ENCODE peak calls at places on chromosomes 3 and 15, in four cellular contexts. One of them, this sample, is unnamed.
A peak's percentile ranks its signal among the peaks of the same experiment; 100 is the strongest.

GRCh38 chr3:45712434-45713110 is 23.4 kb downstream of the SACM1L start:
- DNase-seq in HepG2: no peak
- DNase-seq in GM12878: no peak
- DNase-seq in K562: no peak
- DNase-seq in this sample: no peak

GRCh38 chr15:82999905-83000671 is 11.4 kb downstream of the C15orf40 start:
- DNase-seq in HepG2: peak; percentile 28
- DNase-seq in GM12878: peak; percentile 43
- DNase-seq in K562: peak; percentile 67
- DNase-seq in this sample: peak; percentile 43

GRCh38 chr3:123546133-123546755 is 38.6 kb downstream of the HACD2 start:
- DNase-seq in HepG2: no peak
- DNase-seq in GM12878: no peak
- DNase-seq in K562: no peak
- DNase-seq in this sample: no peak

GRCh38 chr15:41499109-41499851 is 5.6 kb downstream of the ITPKA start:
- DNase-seq in HepG2: no peak
- DNase-seq in GM12878: no peak
- DNase-seq in K562: no peak
- DNase-seq in this sample: no peak

GRCh38 chr3:193508108-193508507 is 46.6 kb downstream of the ATP13A4 start:
- DNase-seq in HepG2: no peak
- DNase-seq in GM12878: no peak
- DNase-seq in K562: no peak
- DNase-seq in this sample: no peak

GRCh38 chr15:96330064-96330449 is 443 bp upstream of the NR2F2 start:
- DNase-seq in HepG2: no peak
- DNase-seq in GM12878: no peak
- DNase-seq in K562: no peak
- DNase-seq in this sample: peak; percentile 81

GRCh38 chr3:127041264-127041820 is 58.4 kb downstream of the PLXNA1 start:
- DNase-seq in HepG2: no peak
- DNase-seq in GM12878: no peak
- DNase-seq in K562: no peak
- DNase-seq in this sample: no peak

GRCh38 chr3:146184616-146185015 is 23.6 kb upstream of the PLOD2 start:
- DNase-seq in HepG2: no peak
- DNase-seq in GM12878: no peak
- DNase-seq in K562: no peak
- DNase-seq in this sample: no peak

GRCh38 chr3:186237915-186238314 is 124.1 kb downstream of the DGKG start:
- DNase-seq in HepG2: no peak
- DNase-seq in GM12878: no peak
- DNase-seq in K562: no peak
- DNase-seq in this sample: no peak

GRCh38 chr3:114709102-114709501 is 415.3 kb downstream of the TIGIT start:
- DNase-seq in HepG2: no peak
- DNase-seq in GM12878: no peak
- DNase-seq in K562: no peak
- DNase-seq in this sample: no peak

GRCh38 chr3:157408499-157409149 is 28.0 kb upstream of the PTX3 start:
- DNase-seq in HepG2: no peak
- DNase-seq in GM12878: no peak
- DNase-seq in K562: no peak
- DNase-seq in this sample: no peak

GRCh38 chr3:130850846-130851245 is 43.0 kb upstream of the ATP2C1 start:
- DNase-seq in HepG2: no peak
- DNase-seq in GM12878: no peak
- DNase-seq in K562: peak; percentile 33
- DNase-seq in this sample: no peak

GRCh38 chr3:137764001-137764433 is at the start of gene SOX14:
- DNase-seq in HepG2: peak; percentile 10
- DNase-seq in GM12878: no peak
- DNase-seq in K562: no peak
- DNase-seq in this sample: peak; percentile 89

GRCh38 chr3:18151199-18151598 is 273.9 kb downstream of the SATB1 start:
- DNase-seq in HepG2: no peak
- DNase-seq in GM12878: no peak
- DNase-seq in K562: no peak
- DNase-seq in this sample: no peak

GRCh38 chr15:78437107-78437761 is 782 bp upstream of the IREB2 start:
- DNase-seq in HepG2: no peak
- DNase-seq in GM12878: no peak
- DNase-seq in K562: peak; percentile 81
- DNase-seq in this sample: no peak

GRCh38 chr3:63578858-63579257 is 73.6 kb upstream of the SNTN start:
- DNase-seq in HepG2: no peak
- DNase-seq in GM12878: no peak
- DNase-seq in K562: no peak
- DNase-seq in this sample: no peak

GRCh38 chr3:38614651-38615352 is 34.7 kb downstream of the SCN5A start:
- DNase-seq in HepG2: no peak
- DNase-seq in GM12878: no peak
- DNase-seq in K562: no peak
- DNase-seq in this sample: no peak

GRCh38 chr15:78016860-78017259 is 60.7 kb downstream of the TBC1D2B start:
- DNase-seq in HepG2: no peak
- DNase-seq in GM12878: no peak
- DNase-seq in K562: no peak
- DNase-seq in this sample: no peak

GRCh38 chr3:18386274-18386673 is 38.9 kb downstream of the SATB1 start:
- DNase-seq in HepG2: no peak
- DNase-seq in GM12878: no peak
- DNase-seq in K562: no peak
- DNase-seq in this sample: no peak

GRCh38 chr15:61100512-61100911 is 128.6 kb downstream of the RORA start:
- DNase-seq in HepG2: no peak
- DNase-seq in GM12878: no peak
- DNase-seq in K562: no peak
- DNase-seq in this sample: no peak

GRCh38 chr3:126507886-126508285 is 9.7 kb downstream of the UROC1 start:
- DNase-seq in HepG2: no peak
- DNase-seq in GM12878: no peak
- DNase-seq in K562: no peak
- DNase-seq in this sample: no peak

GRCh38 chr15:67415186-67415585 is 105.7 kb upstream of the C15orf61 start:
- DNase-seq in HepG2: no peak
- DNase-seq in GM12878: no peak
- DNase-seq in K562: no peak
- DNase-seq in this sample: no peak

GRCh38 chr3:36928220-36928619 is 16.6 kb downstream of the TRANK1 start:
- DNase-seq in HepG2: no peak
- DNase-seq in GM12878: no peak
- DNase-seq in K562: no peak
- DNase-seq in this sample: no peak

GRCh38 chr3:120498947-120499346 is 48.2 kb upstream of the FSTL1 start:
- DNase-seq in HepG2: no peak
- DNase-seq in GM12878: no peak
- DNase-seq in K562: no peak
- DNase-seq in this sample: no peak

GRCh38 chr3:44079916-44080315 is 161.8 kb upstream of the TOPAZ1 start:
- DNase-seq in HepG2: no peak
- DNase-seq in GM12878: no peak
- DNase-seq in K562: no peak
- DNase-seq in this sample: no peak

GRCh38 chr3:10553586-10554235 is 48.3 kb upstream of the ATP2B2 start:
- DNase-seq in HepG2: no peak
- DNase-seq in GM12878: no peak
- DNase-seq in K562: peak; percentile 13
- DNase-seq in this sample: peak; percentile 56

GRCh38 chr15:87959080-87959479 is 297.5 kb downstream of the NTRK3 start:
- DNase-seq in HepG2: no peak
- DNase-seq in GM12878: no peak
- DNase-seq in K562: peak; percentile 5
- DNase-seq in this sample: no peak

GRCh38 chr15:31102049-31102321 is 460 bp upstream of the TRPM1 start:
- DNase-seq in HepG2: no peak
- DNase-seq in GM12878: no peak
- DNase-seq in K562: no peak
- DNase-seq in this sample: no peak

GRCh38 chr3:37458162-37458895 is 283.9 kb upstream of the LRRFIP2 start:
- DNase-seq in HepG2: no peak
- DNase-seq in GM12878: no peak
- DNase-seq in K562: peak; percentile 14
- DNase-seq in this sample: no peak

GRCh38 chr3:133451309-133451708 is 51.5 kb downstream of the BFSP2 start:
- DNase-seq in HepG2: no peak
- DNase-seq in GM12878: no peak
- DNase-seq in K562: no peak
- DNase-seq in this sample: no peak

GRCh38 chr3:186021673-186022362 is 84.0 kb upstream of the TRA2B start:
- DNase-seq in HepG2: no peak
- DNase-seq in GM12878: no peak
- DNase-seq in K562: no peak
- DNase-seq in this sample: no peak

GRCh38 chr15:28912422-28912821 is 26.6 kb downstream of the APBA2 start:
- DNase-seq in HepG2: no peak
- DNase-seq in GM12878: no peak
- DNase-seq in K562: peak; percentile 85
- DNase-seq in this sample: no peak

GRCh38 chr15:73518180-73518862 is 75.4 kb downstream of the REC114 start:
- DNase-seq in HepG2: no peak
- DNase-seq in GM12878: no peak
- DNase-seq in K562: no peak
- DNase-seq in this sample: peak; percentile 7

GRCh38 chr15:59553879-59554735 is 57.5 kb upstream of the GCNT3 start:
- DNase-seq in HepG2: peak; percentile 100
- DNase-seq in GM12878: no peak
- DNase-seq in K562: peak; percentile 17
- DNase-seq in this sample: no peak

GRCh38 chr3:194995922-194996321 is 275.0 kb downstream of the XXYLT1 start:
- DNase-seq in HepG2: no peak
- DNase-seq in GM12878: no peak
- DNase-seq in K562: no peak
- DNase-seq in this sample: no peak

GRCh38 chr3:187941848-187942194 is 196.6 kb upstream of the BCL6 start:
- DNase-seq in HepG2: peak; percentile 33
- DNase-seq in GM12878: no peak
- DNase-seq in K562: no peak
- DNase-seq in this sample: no peak

GRCh38 chr3:148006508-148006907 is 597.3 kb downstream of the ZIC1 start:
- DNase-seq in HepG2: no peak
- DNase-seq in GM12878: no peak
- DNase-seq in K562: no peak
- DNase-seq in this sample: no peak

GRCh38 chr3:168251371-168251770 is 155.6 kb upstream of the GOLIM4 start:
- DNase-seq in HepG2: peak; percentile 5
- DNase-seq in GM12878: peak; percentile 57
- DNase-seq in K562: no peak
- DNase-seq in this sample: no peak

GRCh38 chr3:66450389-66451022 is 50.3 kb downstream of the LRIG1 start:
- DNase-seq in HepG2: no peak
- DNase-seq in GM12878: no peak
- DNase-seq in K562: no peak
- DNase-seq in this sample: no peak

GRCh38 chr3:183264249-183264648 is 11.2 kb downstream of the B3GNT5 start:
- DNase-seq in HepG2: no peak
- DNase-seq in GM12878: no peak
- DNase-seq in K562: no peak
- DNase-seq in this sample: no peak

DNA sequence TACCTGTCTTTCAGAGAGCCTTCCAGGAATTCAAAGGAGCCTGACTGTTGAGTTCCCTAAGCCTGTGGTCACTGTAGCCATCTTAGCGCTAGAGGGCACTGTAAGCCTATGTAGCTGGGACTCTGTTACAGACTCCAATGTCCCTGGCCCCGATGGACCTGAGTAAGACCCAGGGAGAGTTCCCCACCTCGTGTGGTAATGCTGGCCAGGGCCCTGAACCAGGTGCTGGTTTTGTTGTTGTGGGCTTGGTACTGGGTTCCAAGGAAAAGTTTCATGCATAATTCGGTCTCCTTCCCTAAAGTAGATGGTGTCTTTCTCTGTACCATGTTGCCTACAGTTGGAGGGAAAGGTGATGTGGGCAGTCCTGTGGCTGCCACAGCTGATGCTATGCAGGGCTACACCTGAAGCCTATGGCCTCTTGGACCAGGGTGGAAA is 32.4 kb downstream of the CDAN1 start:
- DNase-seq in HepG2: peak; percentile 65
- DNase-seq in GM12878: peak; percentile 24
- DNase-seq in K562: peak; percentile 82
- DNase-seq in this sample: peak; percentile 25
- TF ChIP-seq YY1 in HepG2: no peak
- TF ChIP-seq YY1 in GM12878: peak; percentile 37
- TF ChIP-seq YY1 in K562: no peak
- TF ChIP-seq YY1 in this sample: no peak

DNA sequence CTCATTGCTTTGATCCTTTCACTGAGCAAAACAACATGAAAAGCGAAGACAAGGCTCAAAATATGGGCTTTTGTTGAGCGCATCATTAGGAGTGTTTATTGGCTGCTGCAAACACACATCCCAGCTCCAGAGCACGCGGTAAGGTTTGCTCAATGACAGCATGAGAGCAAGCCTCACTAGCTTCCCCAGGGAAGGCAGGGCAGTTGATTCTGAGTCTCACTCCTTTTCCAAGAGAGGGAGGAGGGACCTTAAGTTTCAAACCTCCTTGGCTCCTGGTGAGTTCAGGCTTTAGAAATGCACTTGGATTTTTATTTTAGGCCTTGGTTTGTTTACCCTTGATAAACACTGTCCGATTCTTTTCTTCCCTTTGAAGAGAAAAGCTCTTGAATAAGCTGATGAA is 69.2 kb upstream of the CACNA2D3 start:
- DNase-seq in HepG2: no peak
- DNase-seq in GM12878: no peak
- DNase-seq in K562: no peak
- DNase-seq in this sample: no peak
- TF ChIP-seq EP300 in HepG2: no peak
- TF ChIP-seq EP300 in GM12878: no peak
- TF ChIP-seq EP300 in K562: no peak
- TF ChIP-seq EP300 in this sample: no peak

GRCh38 chr3:109707642-109708041 is 370.3 kb upstream of the DPPA4 start:
- DNase-seq in HepG2: no peak
- DNase-seq in GM12878: no peak
- DNase-seq in K562: no peak
- DNase-seq in this sample: no peak

GRCh38 chr3:109696932-109697331 is 359.6 kb upstream of the DPPA4 start:
- DNase-seq in HepG2: no peak
- DNase-seq in GM12878: no peak
- DNase-seq in K562: no peak
- DNase-seq in this sample: no peak

GRCh38 chr3:109702252-109702651 is 364.9 kb upstream of the DPPA4 start:
- DNase-seq in HepG2: no peak
- DNase-seq in GM12878: no peak
- DNase-seq in K562: no peak
- DNase-seq in this sample: no peak
- TF ChIP-seq CEBPB in HepG2: no peak
- TF ChIP-seq CEBPB in GM12878: no peak
- TF ChIP-seq CEBPB in K562: no peak
- TF ChIP-seq CEBPB in this sample: no peak

GRCh38 chr15:89445553-89445952 is 50.8 kb downstream of the RHCG start:
- DNase-seq in HepG2: no peak
- DNase-seq in GM12878: no peak
- DNase-seq in K562: no peak
- DNase-seq in this sample: no peak
- TF ChIP-seq YY1 in HepG2: no peak
- TF ChIP-seq YY1 in GM12878: no peak
- TF ChIP-seq YY1 in K562: no peak
- TF ChIP-seq YY1 in this sample: no peak

This sample was measured in H1.